ENCODE peak calls at places on chromosomes 4 and X, in eight cellular contexts. Z is endodermal cell, J is lower leg skin, U is A673, W is fibroblast of villous mesenchyme, V is nephron progenitor cell, R is pancreas, A is MCF 10A. G is an unnamed sample.

GRCh38 chr4:183444953-183445543 is 612 bp downstream of the CDKN2AIP start:
- DNase-seq in Z (no peak), J (peak), U (peak), W (peak), V (no peak), R (no peak), A (no peak), G (peak)

GRCh38 chrX:16444353-16444752 is 205.6 kb upstream of the S100G start:
- DNase-seq in Z (no peak), J (no peak), U (no peak), W (no peak), V (peak), R (no peak), A (peak), G (no peak)

GRCh38 chrX:26952213-26952612 is 510.9 kb downstream of the PPP4R3C start:
- DNase-seq in Z (no peak), J (no peak), U (no peak), W (no peak), V (no peak), R (no peak), A (no peak), G (no peak)

GRCh38 chrX:24259544-24260240 is 54.2 kb downstream of the SUPT20HL2 start:
- DNase-seq in Z (peak), J (peak), U (peak), W (peak), V (peak), R (peak), A (peak), G (peak)

GRCh38 chr4:148170408-148171385 is 271.5 kb downstream of the NR3C2 start:
- DNase-seq in Z (no peak), J (no peak), U (no peak), W (no peak), V (no peak), R (no peak), A (no peak), G (peak)

GRCh38 chr4:156294577-156294976 is 340.9 kb upstream of the CTSO start:
- DNase-seq in Z (peak), J (no peak), U (peak), W (peak), V (no peak), R (no peak), A (peak), G (no peak)

GRCh38 chr4:166421556-166422156 is 548.6 kb downstream of the TLL1 start:
- DNase-seq in Z (no peak), J (no peak), U (no peak), W (peak), V (no peak), R (no peak), A (peak), G (no peak)

GRCh38 chrX:18353931-18354368 is 538 bp downstream of the SCML2 start:
- DNase-seq in Z (peak), J (no peak), U (peak), W (no peak), V (peak), R (no peak), A (no peak), G (peak)

GRCh38 chrX:19682712-19683331 is 167.5 kb upstream of the MAP3K15 start:
- DNase-seq in Z (peak), J (peak), U (peak), W (peak), V (peak), R (peak), A (no peak), G (peak)

GRCh38 chr4:119834901-119835300 is 206.3 kb upstream of the PDE5A start:
- DNase-seq in Z (no peak), J (no peak), U (no peak), W (peak), V (no peak), R (no peak), A (no peak), G (no peak)

GRCh38 chr4:8128096-8128856 is 30.3 kb downstream of the ABLIM2 start:
- DNase-seq in Z (peak), J (no peak), U (no peak), W (no peak), V (peak), R (no peak), A (no peak), G (no peak)

GRCh38 chrX:129759576-129760061 is 20.1 kb upstream of the SASH3 start:
- DNase-seq in Z (peak), J (no peak), U (no peak), W (peak), V (no peak), R (no peak), A (peak), G (peak)

GRCh38 chrX:129760155-129760554 is 19.6 kb upstream of the SASH3 start:
- DNase-seq in Z (no peak), J (no peak), U (no peak), W (no peak), V (no peak), R (no peak), A (no peak), G (no peak)

GRCh38 chrX:129760981-129761380 is 18.8 kb upstream of the SASH3 start:
- DNase-seq in Z (no peak), J (no peak), U (no peak), W (no peak), V (no peak), R (no peak), A (no peak), G (no peak)

GRCh38 chrX:129754266-129755024 is 15.7 kb downstream of the XPNPEP2 start:
- DNase-seq in Z (peak), J (no peak), U (no peak), W (no peak), V (no peak), R (no peak), A (no peak), G (peak)

DNA sequence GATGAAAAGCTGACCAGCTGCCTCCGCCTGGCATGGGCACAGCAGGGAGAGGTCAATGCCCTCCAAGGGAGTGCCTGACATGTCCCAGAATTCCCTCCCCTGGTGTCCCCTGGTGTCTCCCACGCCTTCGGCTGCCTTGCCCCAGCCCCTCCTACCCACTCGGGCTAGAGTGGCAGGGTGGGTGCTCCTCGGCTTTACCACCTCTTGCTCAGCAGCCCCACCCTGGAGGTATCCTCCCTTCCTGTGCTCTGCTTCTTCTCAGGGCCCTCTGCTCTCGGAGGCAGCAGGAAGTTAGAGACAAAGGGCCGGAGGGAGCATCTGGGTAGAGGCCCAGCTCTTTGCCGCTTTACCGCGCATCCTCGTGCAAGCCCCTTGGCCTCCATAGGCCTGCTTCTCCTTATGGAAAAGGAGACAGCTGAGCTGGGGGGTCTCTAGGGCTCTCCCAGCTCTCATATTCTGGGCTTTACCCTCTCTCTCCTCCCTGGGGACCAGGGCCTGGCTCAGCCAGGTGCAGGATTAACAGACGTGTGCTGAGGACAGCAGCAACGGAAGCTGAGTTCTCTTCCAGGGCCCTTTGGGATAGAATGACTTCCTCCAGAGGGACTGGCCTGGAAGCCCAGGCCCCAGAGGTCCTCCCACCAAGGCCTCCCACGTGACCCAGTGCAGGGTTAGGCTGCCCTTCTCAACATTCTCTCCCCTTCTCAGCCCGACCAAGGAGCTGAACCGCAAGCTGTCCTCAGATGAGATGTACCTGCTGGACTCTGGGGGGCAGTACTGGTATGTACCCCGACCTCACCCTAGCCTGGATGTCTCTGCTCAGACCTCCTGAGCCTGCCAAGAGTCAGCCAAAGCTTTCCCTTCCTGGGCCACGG is 17.2 kb downstream of the XPNPEP2 start:
- DNase-seq in Z (peak), J (no peak), U (no peak), W (no peak), V (peak), R (no peak), A (no peak), G (peak)
- TF ChIP-seq CTCF in Z (peak), J (no peak), U (no peak), W (no peak), V (no peak), R (no peak), A (no peak), G (no peak)

GRCh38 chrX:70032797-70033196 is 16.9 kb downstream of the AWAT2 start:
- DNase-seq in Z (no peak), J (no peak), U (no peak), W (no peak), V (no peak), R (no peak), A (no peak), G (no peak)
- TF ChIP-seq CTCF in Z (no peak), J (no peak), U (no peak), W (no peak), V (no peak), R (no peak), A (peak), G (no peak)

DNA sequence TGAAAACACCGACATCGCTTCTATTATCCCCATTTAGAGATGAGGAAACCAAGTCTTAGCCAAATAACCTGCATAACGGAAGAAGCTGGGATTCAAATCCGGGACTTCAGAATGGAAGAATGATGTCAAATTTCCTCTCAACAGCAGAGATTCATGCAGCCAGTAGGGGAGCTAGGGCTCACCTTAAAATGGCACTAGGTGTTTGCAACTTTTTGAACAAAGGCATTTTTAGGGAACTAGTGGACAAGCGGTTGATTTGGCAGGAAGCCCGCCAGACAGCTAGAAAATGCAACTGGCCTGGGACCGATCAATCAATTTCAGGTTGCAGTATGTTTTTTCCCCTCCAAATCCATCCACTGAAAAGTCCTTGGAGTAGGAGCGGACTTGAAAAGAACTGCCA is 224.2 kb downstream of the PTTG2 start:
- DNase-seq in Z (no peak), J (no peak), U (no peak), W (no peak), V (no peak), R (no peak), A (no peak), G (no peak)
- TF ChIP-seq CTCF in Z (peak), J (no peak), U (no peak), W (peak), V (no peak), R (no peak), A (peak), G (no peak)

GRCh38 chr4:70183940-70184246 is 11.6 kb upstream of the ODAM start:
- DNase-seq in Z (no peak), J (no peak), U (no peak), W (no peak), V (no peak), R (no peak), A (no peak), G (no peak)
- TF ChIP-seq CTCF in Z (peak), J (no peak), U (peak), W (no peak), V (peak), R (no peak), A (peak), G (no peak)

GRCh38 chr4:41334182-41334581 is 77.5 kb downstream of the UCHL1 start:
- DNase-seq in Z (no peak), J (no peak), U (no peak), W (no peak), V (no peak), R (no peak), A (no peak), G (no peak)

DNA sequence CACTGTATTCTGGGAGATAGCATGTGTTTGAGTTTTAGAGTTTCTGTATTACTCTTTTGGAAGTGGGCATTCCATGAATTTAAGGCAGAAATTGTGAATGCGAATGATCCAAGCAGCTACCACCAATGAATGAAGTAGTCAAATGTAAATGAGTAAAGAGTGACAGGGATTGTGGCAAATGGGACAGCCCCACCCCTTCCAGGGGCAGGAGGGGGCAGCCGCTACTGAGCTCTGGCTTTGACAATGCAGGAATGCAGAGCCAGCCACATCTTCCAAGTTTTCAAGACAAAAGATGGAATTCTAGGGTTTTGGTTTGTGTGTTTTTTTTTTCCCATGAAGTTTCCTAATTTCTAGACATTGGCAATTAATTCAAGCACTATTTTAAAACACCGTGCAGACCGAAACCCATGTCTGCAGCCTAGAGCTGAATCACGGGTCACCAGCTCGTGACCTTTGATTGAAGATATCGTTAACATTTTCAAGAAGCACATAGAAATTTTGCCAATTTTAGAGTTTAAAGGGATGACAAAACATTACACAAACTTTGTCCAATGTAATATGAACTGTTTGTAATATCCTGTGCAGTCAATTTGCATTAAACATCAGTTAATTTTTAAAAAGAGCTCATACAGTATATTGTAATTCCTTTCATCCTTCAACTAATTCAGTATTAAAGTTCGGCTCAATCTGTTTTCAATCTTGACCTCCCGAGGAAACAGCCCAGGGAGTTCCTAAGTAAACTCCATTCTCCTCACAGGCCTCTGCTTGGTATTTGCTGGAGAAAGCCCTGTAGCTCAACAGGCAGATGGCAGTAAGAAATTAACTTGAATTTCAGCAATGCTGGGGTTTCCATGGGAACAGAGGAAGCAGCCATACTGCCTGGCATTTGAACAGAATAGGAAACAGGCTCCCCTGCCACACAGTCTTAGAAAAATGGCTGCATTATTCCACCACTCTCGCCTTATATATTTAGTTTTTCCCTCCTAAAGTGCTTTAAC is 83.4 kb downstream of the UCHL1 start:
- DNase-seq in Z (peak), J (no peak), U (peak), W (peak), V (peak), R (no peak), A (no peak), G (no peak)
- TF ChIP-seq CTCF in Z (peak), J (no peak), U (no peak), W (no peak), V (no peak), R (no peak), A (no peak), G (no peak)

GRCh38 chr4:32909722-32910121 is 2189.6 kb downstream of the PCDH7 start:
- DNase-seq in Z (peak), J (no peak), U (no peak), W (no peak), V (no peak), R (no peak), A (no peak), G (no peak)
- TF ChIP-seq CTCF in Z (peak), J (no peak), U (no peak), W (no peak), V (no peak), R (no peak), A (no peak), G (no peak)

DNA sequence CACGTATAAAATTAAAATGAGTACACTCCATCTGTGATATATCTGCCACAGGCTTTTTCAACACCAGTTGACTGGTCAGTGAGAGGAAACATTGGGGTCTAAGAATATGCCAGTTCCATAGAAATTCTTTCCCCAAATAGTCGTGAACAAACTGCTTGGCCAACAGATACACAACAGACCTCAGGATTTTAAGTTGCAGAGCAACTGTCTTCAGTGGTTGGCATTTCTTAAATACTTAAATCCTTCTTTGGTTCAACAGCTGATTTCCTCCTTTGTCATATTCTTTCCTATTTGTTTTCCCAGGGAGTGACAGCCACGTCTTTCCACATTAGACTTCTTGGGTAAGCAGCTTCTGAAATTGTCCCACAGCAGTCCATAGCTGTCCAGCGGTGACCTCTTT is 7.0 kb upstream of the DDX60 start:
- DNase-seq in Z (no peak), J (no peak), U (no peak), W (no peak), V (no peak), R (no peak), A (no peak), G (no peak)
- TF ChIP-seq CTCF in Z (no peak), J (no peak), U (no peak), W (no peak), V (no peak), R (no peak), A (no peak), G (no peak)